ENCODE peak calls at places on chromosome 10, in five cellular contexts. One of them, this sample, is unnamed. For H3K9me3, the result is how much of the 10 kb centered on the place peaks cover.

GRCh38 chr10:119189811-119190282 is 11.2 kb upstream of the PRDX3 start:
- DNase-seq in HCT116: no peak
- DNase-seq in heart right ventricle: no peak
- DNase-seq in IMR-90: peak
- DNase-seq in prostate gland: no peak
- DNase-seq in this sample: no peak

GRCh38 chr10:88401671-88402347 is 181.3 kb downstream of the RNLS start:
- DNase-seq in prostate gland: no peak
- DNase-seq in IMR-90: peak
- DNase-seq in HCT116: no peak
- DNase-seq in heart right ventricle: no peak
- DNase-seq in this sample: peak

GRCh38 chr10:6416892-6417512 is 163.1 kb downstream of the PRKCQ start:
- DNase-seq in prostate gland: no peak
- DNase-seq in HCT116: peak
- DNase-seq in heart right ventricle: no peak
- DNase-seq in IMR-90: peak
- DNase-seq in this sample: peak

GRCh38 chr10:397321-398068 is 262.2 kb downstream of the ZMYND11 start:
- DNase-seq in IMR-90: no peak
- DNase-seq in HCT116: no peak
- DNase-seq in prostate gland: no peak
- DNase-seq in heart right ventricle: no peak
- DNase-seq in this sample: no peak

GRCh38 chr10:113709221-113709838 is 29.6 kb downstream of the CASP7 start:
- DNase-seq in prostate gland: no peak
- DNase-seq in HCT116: no peak
- DNase-seq in IMR-90: peak
- DNase-seq in heart right ventricle: no peak
- DNase-seq in this sample: no peak

GRCh38 chr10:13959443-13960359 is 371.0 kb downstream of the FRMD4A start:
- DNase-seq in prostate gland: no peak
- DNase-seq in HCT116: no peak
- DNase-seq in heart right ventricle: no peak
- DNase-seq in IMR-90: no peak
- DNase-seq in this sample: no peak

GRCh38 chr10:50997461-50997860 is 76.8 kb upstream of the PRKG1 start:
- DNase-seq in prostate gland: no peak
- DNase-seq in IMR-90: no peak
- DNase-seq in heart right ventricle: no peak
- DNase-seq in HCT116: no peak
- DNase-seq in this sample: no peak

GRCh38 chr10:61943699-61944444 is 42.4 kb downstream of the ARID5B start:
- DNase-seq in heart right ventricle: no peak
- DNase-seq in IMR-90: peak
- DNase-seq in prostate gland: no peak
- DNase-seq in HCT116: no peak
- DNase-seq in this sample: peak

GRCh38 chr10:118977022-118977599 is 52.4 kb upstream of the NANOS1 start:
- DNase-seq in heart right ventricle: no peak
- DNase-seq in prostate gland: no peak
- DNase-seq in HCT116: no peak
- DNase-seq in IMR-90: no peak
- DNase-seq in this sample: no peak

GRCh38 chr10:11091517-11092102 is 73.9 kb downstream of the CELF2 start:
- DNase-seq in prostate gland: no peak
- DNase-seq in IMR-90: no peak
- DNase-seq in heart right ventricle: no peak
- DNase-seq in HCT116: no peak
- DNase-seq in this sample: no peak

GRCh38 chr10:30346615-30347014 is 2.5 kb downstream of the MTPAP start:
- DNase-seq in prostate gland: no peak
- DNase-seq in heart right ventricle: no peak
- DNase-seq in IMR-90: no peak
- DNase-seq in HCT116: no peak
- DNase-seq in this sample: no peak

GRCh38 chr10:133100706-133101463 is 13.2 kb downstream of the ADGRA1 start:
- DNase-seq in prostate gland: no peak
- DNase-seq in heart right ventricle: no peak
- DNase-seq in IMR-90: no peak
- DNase-seq in HCT116: no peak
- DNase-seq in this sample: peak

GRCh38 chr10:122519144-122519543 is 41.4 kb upstream of the DMBT1 start:
- DNase-seq in prostate gland: no peak
- DNase-seq in IMR-90: no peak
- DNase-seq in HCT116: no peak
- DNase-seq in heart right ventricle: no peak
- DNase-seq in this sample: no peak

GRCh38 chr10:75111906-75112703 is 649 bp downstream of the SAMD8 start:
- DNase-seq in heart right ventricle: peak
- DNase-seq in IMR-90: peak
- DNase-seq in prostate gland: peak
- DNase-seq in HCT116: peak
- DNase-seq in this sample: peak

DNA sequence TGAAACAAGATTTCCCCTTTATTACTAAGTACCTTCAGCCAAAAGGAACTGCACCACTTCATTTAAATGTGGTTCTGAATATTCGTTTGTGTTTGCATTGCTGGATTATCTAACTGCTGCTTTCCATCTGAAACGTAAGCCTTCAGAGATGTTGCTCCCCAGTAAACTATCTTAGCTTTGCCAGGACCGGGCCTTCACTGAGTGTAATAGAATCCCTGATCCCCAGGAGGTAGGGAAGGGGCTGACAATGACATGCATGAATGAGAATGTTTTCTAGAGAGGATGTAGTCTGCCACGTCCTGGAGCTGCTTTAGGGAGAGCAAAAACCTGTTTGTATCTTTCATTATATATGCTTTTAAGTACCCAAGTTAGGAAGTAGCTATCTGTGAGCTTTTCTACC is 19.5 kb upstream of the INSYN2A start:
- DNase-seq in HCT116: no peak
- DNase-seq in prostate gland: no peak
- DNase-seq in IMR-90: no peak
- DNase-seq in heart right ventricle: no peak
- DNase-seq in this sample: no peak
- H3K4me3 ChIP-seq in HCT116: no peak
- H3K4me3 ChIP-seq in prostate gland: no peak
- H3K4me3 ChIP-seq in IMR-90: no peak
- H3K4me3 ChIP-seq in heart right ventricle: no peak
- H3K4me3 ChIP-seq in this sample: no peak

DNA sequence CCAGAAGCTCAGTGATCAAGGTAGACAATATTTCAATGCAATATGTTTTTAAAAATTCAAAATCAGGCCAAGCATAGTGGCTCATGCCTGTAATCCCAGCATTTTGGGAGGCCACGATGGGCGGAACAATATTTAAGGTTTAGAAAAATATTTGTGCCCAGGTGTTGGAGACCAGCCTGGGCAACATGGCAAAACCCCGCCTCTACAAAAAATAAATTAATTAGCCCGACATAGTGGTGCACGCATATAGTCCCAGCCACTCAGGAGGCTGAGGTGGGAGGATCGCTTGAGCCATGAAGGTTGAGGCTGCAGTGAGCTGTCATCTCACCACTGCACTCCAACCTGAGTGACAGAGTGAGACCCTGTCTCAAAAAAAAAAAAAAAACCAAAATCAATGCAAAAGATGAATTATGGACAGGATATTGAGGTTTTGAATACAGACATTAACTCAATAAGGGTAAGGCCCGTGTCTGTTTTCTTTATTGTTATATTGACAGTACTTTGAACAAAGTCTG is 913 bp upstream of the IFIT5 start:
- DNase-seq in HCT116: no peak
- DNase-seq in prostate gland: no peak
- DNase-seq in heart right ventricle: no peak
- DNase-seq in IMR-90: no peak
- DNase-seq in this sample: no peak
- H3K9me3 ChIP-seq in HCT116: under half
- H3K9me3 ChIP-seq in prostate gland: under half
- H3K9me3 ChIP-seq in heart right ventricle: under half
- H3K9me3 ChIP-seq in IMR-90: under half
- H3K9me3 ChIP-seq in this sample: under half

GRCh38 chr10:125151170-125151823 is 9.1 kb downstream of the CTBP2 start:
- DNase-seq in IMR-90: no peak
- DNase-seq in prostate gland: no peak
- DNase-seq in HCT116: no peak
- DNase-seq in heart right ventricle: no peak
- DNase-seq in this sample: no peak

GRCh38 chr10:125154529-125154928 is 5.8 kb downstream of the CTBP2 start:
- DNase-seq in HCT116: no peak
- DNase-seq in IMR-90: no peak
- DNase-seq in heart right ventricle: no peak
- DNase-seq in prostate gland: no peak
- DNase-seq in this sample: peak

GRCh38 chr10:125153693-125154490 is 6.5 kb downstream of the CTBP2 start:
- DNase-seq in prostate gland: peak
- DNase-seq in IMR-90: peak
- DNase-seq in HCT116: no peak
- DNase-seq in heart right ventricle: no peak
- DNase-seq in this sample: peak

GRCh38 chr10:125152646-125153368 is 7.6 kb downstream of the CTBP2 start:
- DNase-seq in prostate gland: no peak
- DNase-seq in HCT116: no peak
- DNase-seq in heart right ventricle: peak
- DNase-seq in IMR-90: no peak
- DNase-seq in this sample: no peak

DNA sequence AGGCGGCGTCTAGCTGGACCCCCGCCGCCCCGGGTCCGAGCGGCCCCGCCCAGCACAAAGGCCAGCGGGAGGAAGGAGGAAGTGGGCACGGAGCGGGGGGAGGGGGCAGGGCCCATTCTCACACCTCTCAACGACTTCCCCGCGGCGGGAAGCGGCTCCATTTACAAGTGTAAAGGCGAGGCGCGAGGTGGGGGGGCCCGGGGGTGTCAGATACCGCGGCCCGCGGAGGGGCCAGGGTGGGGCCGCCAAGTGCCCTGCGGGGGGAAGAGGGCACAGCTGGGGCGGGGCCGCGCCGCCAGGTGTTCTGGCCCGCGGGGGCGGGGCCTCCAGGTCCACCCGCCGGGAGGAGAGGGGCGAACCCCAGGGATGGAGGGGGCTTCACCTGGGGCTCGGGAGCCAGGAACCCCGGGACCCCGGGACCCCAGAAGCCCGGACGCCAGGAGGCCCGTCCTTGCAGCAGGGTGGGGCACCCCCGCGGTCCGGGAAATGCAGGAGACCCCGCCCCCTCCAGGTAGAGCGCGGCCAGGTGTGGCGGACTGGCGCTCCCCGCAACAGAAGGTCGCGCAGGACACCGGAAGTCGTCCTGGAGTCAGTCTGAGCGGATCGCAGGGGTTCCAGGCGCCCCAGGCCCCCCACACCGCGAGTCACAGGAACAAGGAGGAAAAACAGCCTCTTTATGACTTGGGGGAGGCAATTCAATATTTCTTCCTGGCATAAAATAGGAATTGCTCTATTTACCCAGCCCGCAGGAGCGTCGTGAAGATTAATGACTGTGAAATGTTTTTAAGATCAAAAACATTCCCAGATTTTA is 8.3 kb downstream of the CTBP2 start:
- DNase-seq in IMR-90: no peak
- DNase-seq in heart right ventricle: peak
- DNase-seq in HCT116: no peak
- DNase-seq in prostate gland: no peak
- DNase-seq in this sample: no peak
- H3K4me3 ChIP-seq in IMR-90: no peak
- H3K4me3 ChIP-seq in heart right ventricle: no peak
- H3K4me3 ChIP-seq in HCT116: peak
- H3K4me3 ChIP-seq in prostate gland: peak
- H3K4me3 ChIP-seq in this sample: no peak

DNA sequence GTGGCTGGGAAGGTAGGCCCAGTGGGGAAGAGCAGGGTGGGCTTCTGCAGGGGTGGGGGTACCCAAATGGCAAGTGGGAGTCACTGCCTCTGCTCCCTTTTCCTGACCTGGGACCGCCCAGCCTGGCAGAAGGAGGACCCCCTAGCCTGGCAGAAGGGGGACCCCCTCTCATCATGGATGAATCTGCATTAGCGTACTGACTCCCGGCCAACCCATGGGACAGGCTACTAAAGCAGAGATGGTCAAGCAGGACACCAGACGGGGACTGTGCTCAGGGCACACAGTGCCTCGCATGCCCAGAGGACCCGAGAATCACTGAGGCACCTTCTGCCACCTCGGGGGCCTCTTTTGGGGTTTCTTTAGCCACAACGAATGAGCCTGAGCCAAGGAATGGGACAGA is 577.5 kb downstream of the GLRX3 start:
- DNase-seq in HCT116: no peak
- DNase-seq in IMR-90: no peak
- DNase-seq in heart right ventricle: no peak
- DNase-seq in prostate gland: no peak
- DNase-seq in this sample: no peak
- H3K9me3 ChIP-seq in HCT116: under half
- H3K9me3 ChIP-seq in IMR-90: half or more
- H3K9me3 ChIP-seq in heart right ventricle: under half
- H3K9me3 ChIP-seq in prostate gland: under half
- H3K9me3 ChIP-seq in this sample: under half

DNA sequence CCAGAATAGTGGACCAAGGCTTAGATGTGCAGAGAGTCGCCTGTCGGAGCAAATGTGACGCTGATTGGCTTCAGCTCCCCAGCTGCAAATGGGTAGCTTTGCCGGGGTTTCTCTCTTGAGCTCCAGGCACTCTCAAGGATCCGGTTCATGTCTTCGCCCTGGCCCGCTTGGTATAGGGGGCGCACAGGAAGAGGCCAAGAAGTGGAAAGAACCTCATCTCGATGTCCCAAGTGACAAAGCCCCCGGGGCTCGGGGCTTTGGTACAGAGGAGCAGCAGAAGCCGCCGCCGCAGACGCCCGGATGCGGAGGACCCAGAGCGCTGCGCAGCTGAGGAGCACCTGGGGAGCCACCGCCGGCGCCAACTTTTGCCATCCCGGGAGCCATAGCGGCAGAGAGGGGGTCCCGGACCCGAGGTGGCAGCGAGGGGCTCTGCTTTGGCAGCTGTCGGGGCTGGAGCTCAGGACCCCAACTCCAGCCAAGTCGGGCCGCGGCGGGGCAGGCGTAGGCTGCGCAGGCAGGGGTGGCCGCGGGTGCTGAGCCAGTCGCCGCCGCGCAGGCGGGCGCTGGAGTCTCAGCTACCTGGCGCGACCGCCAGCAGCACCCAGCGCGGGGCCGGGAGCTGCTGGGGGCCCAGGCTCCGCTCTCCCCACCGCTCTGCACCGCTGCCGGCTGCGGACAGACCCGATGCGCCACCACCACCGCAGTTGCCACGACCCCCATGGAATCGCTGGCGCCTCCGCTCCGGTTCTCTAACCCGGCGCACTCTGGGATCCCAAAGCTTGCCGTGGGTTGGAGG is 466.5 kb downstream of the XPNPEP1 start:
- DNase-seq in heart right ventricle: peak
- DNase-seq in prostate gland: no peak
- DNase-seq in HCT116: no peak
- DNase-seq in IMR-90: no peak
- DNase-seq in this sample: no peak
- H3K4me3 ChIP-seq in heart right ventricle: no peak
- H3K4me3 ChIP-seq in prostate gland: no peak
- H3K4me3 ChIP-seq in HCT116: no peak
- H3K4me3 ChIP-seq in IMR-90: no peak
- H3K4me3 ChIP-seq in this sample: no peak

This sample was measured in HAP-1.